ENCODE peak calls at places on chromosomes 5 and 9, in four cellular contexts. W, M, Q and L are unnamed samples.

GRCh38 chr5:67481362-67481761 is 284.8 kb upstream of the CD180 start:
- DNase-seq in W (no peak), M (no peak), Q (no peak), L (no peak)

GRCh38 chr9:119375892-119376291 is 6.7 kb upstream of the BRINP1 start:
- DNase-seq in W (no peak), M (peak), Q (no peak), L (peak)

GRCh38 chr5:176549871-176550270 is 729 bp downstream of the CDHR2 start:
- DNase-seq in W (no peak), M (no peak), Q (no peak), L (no peak)

GRCh38 chr9:120610975-120611689 is 31.2 kb upstream of the CDK5RAP2 start:
- DNase-seq in W (no peak), M (peak), Q (no peak), L (peak)

GRCh38 chr5:36152324-36153298 is 700 bp downstream of the SKP2 start:
- DNase-seq in W (no peak), M (no peak), Q (no peak), L (no peak)

GRCh38 chr9:129036923-129037766 is 719 bp downstream of the MIGA2 start:
- DNase-seq in W (no peak), M (peak), Q (no peak), L (no peak)

GRCh38 chr5:64742821-64743220 is 25.7 kb downstream of the SREK1IP1 start:
- DNase-seq in W (no peak), M (no peak), Q (no peak), L (no peak)

GRCh38 chr9:134175808-134176598 is 11.6 kb upstream of the RNU6ATAC start:
- DNase-seq in W (no peak), M (no peak), Q (no peak), L (peak)

GRCh38 chr9:114763220-114763619 is 42.6 kb downstream of the TNFSF15 start:
- DNase-seq in W (no peak), M (no peak), Q (no peak), L (no peak)

GRCh38 chr5:52875827-52876226 is 88.1 kb downstream of the ITGA1 start:
- DNase-seq in W (no peak), M (no peak), Q (no peak), L (no peak)

GRCh38 chr9:117487555-117488175 is 72.8 kb upstream of the ASTN2 start:
- DNase-seq in W (peak), M (peak), Q (peak), L (peak)

GRCh38 chr5:172641359-172642045 is 439 bp downstream of the NEURL1B start:
- DNase-seq in W (no peak), M (no peak), Q (no peak), L (no peak)
- TF ChIP-seq EZH2 in W (no peak), M (no peak), Q (no peak), L (no peak)

DNA sequence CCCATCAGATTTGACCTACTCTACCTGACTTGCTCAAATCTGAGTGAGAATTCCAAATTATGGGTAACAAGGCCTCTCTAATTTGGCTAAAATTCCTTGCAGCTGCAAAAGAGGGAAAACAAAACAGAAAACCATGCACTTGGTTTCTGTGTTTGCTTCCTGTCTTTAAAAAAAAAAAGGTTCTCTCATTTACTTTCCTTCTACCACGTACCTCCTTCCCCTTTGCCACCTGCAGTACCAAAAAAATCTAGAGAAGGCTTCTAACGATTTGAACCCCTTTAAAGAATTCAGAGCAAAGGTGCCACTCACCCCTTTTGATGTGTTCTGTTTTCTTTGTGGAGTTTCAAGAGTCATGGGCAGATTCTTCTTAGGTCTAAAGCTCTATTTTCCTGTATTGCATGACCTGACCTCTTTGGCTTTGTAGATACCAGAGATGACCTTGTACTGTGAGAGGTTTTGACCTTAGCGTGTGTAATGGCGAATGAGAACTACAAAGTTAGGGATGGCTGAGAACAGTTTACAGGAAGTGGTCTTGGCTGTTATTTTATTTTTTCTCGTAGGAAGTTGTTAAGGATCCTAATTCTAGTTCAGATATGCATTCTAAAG is 29.1 kb downstream of the TXNDC8 start:
- DNase-seq in W (no peak), M (no peak), Q (no peak), L (peak)
- H3K4me2 ChIP-seq in W (peak), M (no peak), Q (no peak), L (peak)

DNA sequence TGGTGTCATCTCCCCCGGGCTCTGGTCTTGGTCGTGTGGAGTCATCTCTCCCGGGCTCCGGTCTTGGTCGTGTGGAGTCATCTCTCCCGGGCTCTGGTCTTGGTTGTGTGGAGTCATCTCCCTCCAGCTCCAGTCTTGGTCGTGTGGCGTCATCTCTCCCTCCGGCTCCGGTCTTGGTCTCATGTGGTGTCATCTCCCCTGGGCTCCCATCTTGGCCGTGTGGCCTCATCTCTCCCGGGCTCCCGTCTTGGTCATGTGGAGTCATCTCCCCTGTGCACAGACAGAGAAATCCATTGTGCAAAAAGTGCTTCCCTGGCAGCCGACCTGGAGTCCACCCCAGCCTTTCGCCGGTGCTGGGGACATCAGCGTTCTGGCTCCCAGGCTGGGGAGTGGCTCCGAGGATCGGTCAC is 91.1 kb upstream of the CACNA1B start:
- DNase-seq in W (no peak), M (no peak), Q (no peak), L (no peak)
- TF ChIP-seq CBX5 in W (no peak), M (no peak), Q (no peak), L (no peak)

GRCh38 chr9:123996731-123997421 is 14.7 kb upstream of the LHX2 start:
- DNase-seq in W (no peak), M (no peak), Q (no peak), L (no peak)
- TF ChIP-seq EZH2 in W (no peak), M (no peak), Q (no peak), L (peak)

GRCh38 chr9:132853482-132853881 is 24.6 kb downstream of the AK8 start:
- DNase-seq in W (no peak), M (no peak), Q (no peak), L (no peak)

GRCh38 chr9:132846918-132847515 is 31.1 kb downstream of the AK8 start:
- DNase-seq in W (no peak), M (no peak), Q (no peak), L (no peak)

GRCh38 chr9:132846109-132846917 is 31.8 kb downstream of the AK8 start:
- DNase-seq in W (no peak), M (no peak), Q (no peak), L (no peak)

GRCh38 chr9:132851421-132851792 is 26.7 kb downstream of the AK8 start:
- DNase-seq in W (no peak), M (no peak), Q (no peak), L (peak)

GRCh38 chr9:132849168-132849831 is 28.8 kb downstream of the AK8 start:
- DNase-seq in W (no peak), M (no peak), Q (no peak), L (no peak)
- H3K4me2 ChIP-seq in W (no peak), M (peak), Q (no peak), L (peak)

GRCh38 chr9:76905661-76905983 is 292 bp downstream of the PRUNE2 start:
- DNase-seq in W (no peak), M (no peak), Q (no peak), L (no peak)

GRCh38 chr9:76902395-76902794 is 3.5 kb downstream of the PRUNE2 start:
- DNase-seq in W (no peak), M (no peak), Q (no peak), L (no peak)

GRCh38 chr9:76905984-76906861 is at the start of gene PRUNE2:
- DNase-seq in W (no peak), M (peak), Q (peak), L (no peak)

GRCh38 chr9:76901801-76902200 is 4.1 kb downstream of the PRUNE2 start:
- DNase-seq in W (no peak), M (no peak), Q (no peak), L (no peak)

GRCh38 chr9:76904661-76905457 is 1.1 kb downstream of the PRUNE2 start:
- DNase-seq in W (no peak), M (no peak), Q (no peak), L (no peak)
- TF ChIP-seq CBX5 in W (no peak), M (no peak), Q (no peak), L (no peak)

GRCh38 chr9:124505006-124505900 is 1.9 kb downstream of the NR5A1 start:
- DNase-seq in W (no peak), M (no peak), Q (no peak), L (no peak)

GRCh38 chr9:124505901-124506346 is 1.3 kb downstream of the NR5A1 start:
- DNase-seq in W (no peak), M (no peak), Q (no peak), L (no peak)

GRCh38 chr9:124502711-124503702 is 4.2 kb downstream of the NR5A1 start:
- DNase-seq in W (no peak), M (no peak), Q (no peak), L (no peak)

GRCh38 chr9:124504530-124505005 is 2.6 kb downstream of the NR5A1 start:
- DNase-seq in W (no peak), M (peak), Q (no peak), L (no peak)

GRCh38 chr9:124503713-124504529 is 3.3 kb downstream of the NR5A1 start:
- DNase-seq in W (no peak), M (no peak), Q (no peak), L (no peak)
- TF ChIP-seq EZH2 in W (no peak), M (no peak), Q (peak), L (no peak)

DNA sequence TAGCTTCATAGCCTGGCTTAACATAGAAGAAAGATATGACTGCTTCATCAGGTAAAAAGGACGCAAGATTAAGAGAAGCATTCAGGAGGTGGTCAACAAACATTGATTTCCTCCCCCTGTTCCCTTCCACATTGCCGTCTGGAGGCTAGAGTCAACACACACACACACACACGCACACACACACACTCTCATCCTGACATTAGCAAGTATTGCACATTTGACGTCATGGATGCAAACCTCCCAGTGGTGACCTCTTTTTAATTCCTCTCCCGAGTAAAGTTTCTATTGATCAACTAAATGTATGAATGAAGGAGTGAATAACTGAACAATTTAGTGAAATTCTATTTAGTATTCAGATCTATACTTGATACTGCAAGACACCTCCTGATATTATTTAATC is 332.8 kb downstream of the ELAVL2 start:
- DNase-seq in W (no peak), M (no peak), Q (no peak), L (no peak)
- H3K4me2 ChIP-seq in W (no peak), M (no peak), Q (no peak), L (no peak)